ENCODE peak calls at places on chromosomes 1 and 21, in eight cellular contexts. U is GM04504; H is activated effector memory CD4-positive, alpha-beta T cell treated with anti-CD3 and anti-CD28 coated beads, Interleukin-2, amount 50 U/mL, for 16 hours; S is cardiac muscle cell; F is Caki2; P is erythroblast; R is T follicular helper cell; M is COR-L47. G is an unnamed sample.

GRCh38 chr1:226520640-226521355 is 27.8 kb upstream of the STUM start:
- DNase-seq in U (no peak), H (no peak), S (no peak), F (no peak), P (no peak), R (no peak), M (no peak), G (no peak)

GRCh38 chr1:84377480-84378095 is 20.7 kb upstream of the DNASE2B start:
- DNase-seq in U (no peak), H (no peak), S (peak; percentile 82), F (no peak), P (no peak), R (no peak), M (no peak), G (peak; percentile 38)

GRCh38 chr1:154799188-154799587 is 70.9 kb downstream of the KCNN3 start:
- DNase-seq in U (no peak), H (no peak), S (no peak), F (no peak), P (no peak), R (no peak), M (no peak), G (no peak)

GRCh38 chr1:36513676-36514473 is 31.2 kb upstream of the CSF3R start:
- DNase-seq in U (no peak), H (no peak), S (no peak), F (no peak), P (no peak), R (no peak), M (no peak), G (no peak)

GRCh38 chr21:37862536-37862935 is 53.7 kb downstream of the KCNJ6 start:
- DNase-seq in U (no peak), H (no peak), S (peak; percentile 9), F (peak; percentile 47), P (no peak), R (no peak), M (peak; percentile 19), G (no peak)

GRCh38 chr1:24427469-24427862 is 11.9 kb downstream of the NIPAL3 start:
- DNase-seq in U (no peak), H (no peak), S (no peak), F (no peak), P (no peak), R (no peak), M (peak; percentile 30), G (no peak)

GRCh38 chr1:180309338-180309737 is 79.3 kb downstream of the LHX4 start:
- DNase-seq in U (peak; percentile 33), H (no peak), S (peak; percentile 44), F (peak; percentile 77), P (no peak), R (no peak), M (no peak), G (peak; percentile 74)

GRCh38 chr1:108691886-108692723 is at the start of gene PRPF38B:
- DNase-seq in U (peak; percentile 79), H (peak; percentile 98), S (peak; percentile 94), F (peak; percentile 87), P (peak; percentile 96), R (peak; percentile 92), M (peak; percentile 89), G (peak; percentile 63)

GRCh38 chr1:175155936-175156335 is 36.6 kb downstream of the KIAA0040 start:
- DNase-seq in U (no peak), H (no peak), S (no peak), F (no peak), P (no peak), R (no peak), M (no peak), G (no peak)

GRCh38 chr1:59803458-59804038 is 11.2 kb upstream of the HOOK1 start:
- DNase-seq in U (no peak), H (no peak), S (no peak), F (peak; percentile 54), P (peak; percentile 6), R (no peak), M (no peak), G (peak; percentile 56)

GRCh38 chr1:162070094-162070748 is 730 bp downstream of the NOS1AP start:
- DNase-seq in U (no peak), H (peak; percentile 65), S (no peak), F (peak; percentile 32), P (no peak), R (no peak), M (no peak), G (no peak)

GRCh38 chr1:8460784-8461183 is 142.9 kb downstream of the SLC45A1 start:
- DNase-seq in U (no peak), H (no peak), S (no peak), F (no peak), P (no peak), R (no peak), M (no peak), G (no peak)

GRCh38 chr1:96722161-96722908 is 751 bp downstream of the PTBP2 start:
- DNase-seq in U (peak; percentile 26), H (peak; percentile 84), S (peak; percentile 75), F (peak; percentile 57), P (peak; percentile 75), R (peak; percentile 36), M (peak; percentile 37), G (no peak)

GRCh38 chr1:219189021-219189824 is 15.5 kb downstream of the LYPLAL1 start:
- DNase-seq in U (no peak), H (no peak), S (peak; percentile 65), F (peak; percentile 65), P (peak; percentile 19), R (no peak), M (no peak), G (peak; percentile 37)

GRCh38 chr1:29521438-29521715 is 285.1 kb downstream of the PTPRU start:
- DNase-seq in U (no peak), H (peak; percentile 12), S (no peak), F (no peak), P (no peak), R (no peak), M (no peak), G (no peak)

GRCh38 chr1:202888204-202888506 is 794 bp downstream of the RABIF start:
- DNase-seq in U (peak; percentile 6), H (no peak), S (no peak), F (no peak), P (no peak), R (no peak), M (no peak), G (peak; percentile 25)

GRCh38 chr1:72281637-72282270 is 585 bp downstream of the NEGR1 start:
- DNase-seq in U (no peak), H (no peak), S (no peak), F (peak; percentile 3), P (no peak), R (no peak), M (peak; percentile 22), G (no peak)

GRCh38 chr1:155833665-155834295 is 23.2 kb downstream of the GON4L start:
- DNase-seq in U (no peak), H (no peak), S (no peak), F (no peak), P (no peak), R (no peak), M (no peak), G (no peak)

GRCh38 chr1:112735752-112736151 is 20.6 kb upstream of the PPM1J start:
- DNase-seq in U (peak; percentile 52), H (no peak), S (peak; percentile 35), F (peak; percentile 67), P (no peak), R (no peak), M (no peak), G (peak; percentile 93)

GRCh38 chr1:162720996-162721395 is 69.5 kb upstream of the HSD17B7 start:
- DNase-seq in U (no peak), H (no peak), S (no peak), F (no peak), P (no peak), R (no peak), M (no peak), G (no peak)

GRCh38 chr21:39187141-39187540 is 3.9 kb upstream of the PSMG1 start:
- DNase-seq in U (no peak), H (no peak), S (no peak), F (no peak), P (no peak), R (no peak), M (no peak), G (no peak)

GRCh38 chr1:206734499-206735142 is 36.0 kb upstream of the IL19 start:
- DNase-seq in U (no peak), H (peak; percentile 90), S (peak; percentile 58), F (no peak), P (peak; percentile 75), R (peak; percentile 58), M (no peak), G (no peak)

GRCh38 chr1:227225715-227226346 is 92.5 kb downstream of the CDC42BPA start:
- DNase-seq in U (peak; percentile 28), H (no peak), S (peak; percentile 68), F (no peak), P (peak; percentile 39), R (no peak), M (no peak), G (peak; percentile 57)

GRCh38 chr1:87224209-87224608 is 104.5 kb upstream of the LMO4 start:
- DNase-seq in U (peak; percentile 93), H (no peak), S (peak; percentile 89), F (peak; percentile 77), P (no peak), R (no peak), M (no peak), G (peak; percentile 99)

GRCh38 chr1:172658871-172659453 is at the start of gene FASLG:
- DNase-seq in U (no peak), H (peak; percentile 86), S (no peak), F (no peak), P (no peak), R (no peak), M (no peak), G (no peak)

GRCh38 chr1:14486401-14487110 is 111.9 kb upstream of the KAZN start:
- DNase-seq in U (peak; percentile 94), H (no peak), S (peak; percentile 95), F (peak; percentile 99), P (no peak), R (no peak), M (no peak), G (peak; percentile 65)

GRCh38 chr1:163914785-163915413 is 593.1 kb downstream of the NUF2 start:
- DNase-seq in U (no peak), H (no peak), S (no peak), F (no peak), P (no peak), R (no peak), M (no peak), G (no peak)

GRCh38 chr1:56837244-56837926 is 17.2 kb upstream of the C8A start:
- DNase-seq in U (no peak), H (no peak), S (no peak), F (peak; percentile 72), P (no peak), R (no peak), M (no peak), G (peak; percentile 94)